ENCODE peak calls at places on chromosome 5, in six cellular contexts. X is NCI-H1694 treated with DMSO at 0.1 percent for 48 hours; N is stimulated activated CD4-positive, alpha-beta T cell treated with anti-CD3 and anti-CD28 coated beads, TNF-alpha, amount 100 ng/mL, for 4 hours; L is fibroblast of the aortic adventitia; Y is AG04450; G is cardiac muscle cell. U is an unnamed sample.

GRCh38 chr5:9437741-9438240 is 108.1 kb downstream of the SEMA5A start:
- DNase-seq in X (no peak), N (no peak), L (peak), Y (no peak), G (no peak), U (peak)

GRCh38 chr5:36447776-36448175 is 146.1 kb upstream of the RANBP3L start:
- DNase-seq in X (no peak), N (no peak), L (no peak), Y (no peak), G (no peak), U (no peak)

GRCh38 chr5:150122158-150122510 is 33.5 kb downstream of the PDGFRB start:
- DNase-seq in X (no peak), N (no peak), L (no peak), Y (no peak), G (no peak), U (no peak)

GRCh38 chr5:132543472-132544201 is at the start of gene IL5:
- DNase-seq in X (no peak), N (no peak), L (no peak), Y (no peak), G (no peak), U (no peak)

GRCh38 chr5:91332267-91333044 is 50.7 kb downstream of the ARRDC3 start:
- DNase-seq in X (no peak), N (no peak), L (peak), Y (no peak), G (no peak), U (peak)

GRCh38 chr5:132176987-132177386 is 50.7 kb downstream of the P4HA2 start:
- DNase-seq in X (peak), N (no peak), L (peak), Y (no peak), G (no peak), U (no peak)

GRCh38 chr5:170097934-170098333 is 7.8 kb upstream of the FOXI1 start:
- DNase-seq in X (no peak), N (no peak), L (no peak), Y (no peak), G (no peak), U (no peak)

GRCh38 chr5:126552614-126553013 is 42.4 kb downstream of the ALDH7A1 start:
- DNase-seq in X (no peak), N (no peak), L (no peak), Y (no peak), G (no peak), U (no peak)

GRCh38 chr5:128629162-128629561 is 91.1 kb upstream of the FBN2 start:
- DNase-seq in X (no peak), N (no peak), L (no peak), Y (no peak), G (peak), U (no peak)

GRCh38 chr5:65255294-65255693 is 226.4 kb downstream of the ADAMTS6 start:
- DNase-seq in X (no peak), N (no peak), L (no peak), Y (no peak), G (no peak), U (no peak)

GRCh38 chr5:144028058-144028457 is 142.4 kb downstream of the YIPF5 start:
- DNase-seq in X (peak), N (no peak), L (peak), Y (no peak), G (no peak), U (peak)

GRCh38 chr5:178581621-178582020 is 8.6 kb downstream of the COL23A1 start:
- DNase-seq in X (no peak), N (no peak), L (no peak), Y (no peak), G (no peak), U (no peak)

U was measured in HS-5.